ENCODE peak calls at places on chromosome 3, in eight cellular contexts. F is progenitor cell of endocrine pancreas; Q is stromal cell of bone marrow; M is activated CD4-positive, alpha-beta T cell treated with anti-CD3 and anti-CD28 coated beads for 48 hours; C is OCI-LY7; U is breast epithelium; S is keratinocyte; W is HS-27A. K is an unnamed sample.

GRCh38 chr3:24401090-24401810 is 93.4 kb downstream of the THRB start:
- DNase-seq in U (no peak), W (no peak), Q (peak), F (no peak), S (no peak), C (no peak), M (no peak), K (no peak)

GRCh38 chr3:123652346-123652984 is 67.6 kb upstream of the HACD2 start:
- DNase-seq in W (no peak), C (peak), M (peak), Q (peak), F (peak), U (peak), S (peak), K (peak)

GRCh38 chr3:24551626-24552025 is 57.0 kb upstream of the THRB start:
- DNase-seq in S (no peak), U (no peak), W (no peak), F (no peak), M (no peak), Q (no peak), C (no peak), K (no peak)

GRCh38 chr3:127033786-127034185 is 50.9 kb downstream of the PLXNA1 start:
- DNase-seq in U (no peak), S (no peak), C (no peak), W (no peak), F (no peak), Q (no peak), M (no peak), K (no peak)

GRCh38 chr3:102083469-102083868 is 234.2 kb downstream of the NFKBIZ start:
- DNase-seq in S (no peak), U (no peak), W (no peak), C (no peak), Q (no peak), F (no peak), M (no peak), K (no peak)

GRCh38 chr3:78867409-78868372 is 900.1 kb downstream of the ROBO1 start:
- DNase-seq in M (no peak), W (no peak), S (no peak), Q (no peak), C (no peak), F (no peak), U (no peak), K (no peak)

GRCh38 chr3:113167929-113168771 is 43.2 kb upstream of the BOC start:
- DNase-seq in M (no peak), W (no peak), S (no peak), U (no peak), F (no peak), C (no peak), Q (no peak), K (no peak)

GRCh38 chr3:38084969-38085942 is 46.2 kb downstream of the DLEC1 start:
- DNase-seq in S (no peak), W (no peak), M (peak), C (no peak), Q (no peak), U (no peak), F (no peak), K (no peak)

GRCh38 chr3:183490653-183491052 is 62.2 kb upstream of the MCF2L2 start:
- DNase-seq in Q (no peak), F (no peak), C (no peak), U (no peak), M (no peak), S (no peak), W (no peak), K (no peak)

GRCh38 chr3:12027199-12027598 is 23.0 kb downstream of the SYN2 start:
- DNase-seq in F (no peak), U (no peak), S (no peak), C (no peak), Q (no peak), W (no peak), M (no peak), K (no peak)

GRCh38 chr3:155404486-155404885 is 111.0 kb upstream of the STRIT1 start:
- DNase-seq in M (no peak), S (no peak), F (no peak), W (no peak), Q (no peak), C (no peak), U (no peak), K (no peak)

GRCh38 chr3:132211896-132212295 is 105.3 kb upstream of the ACP3 start:
- DNase-seq in W (no peak), F (no peak), S (no peak), Q (no peak), U (no peak), C (no peak), M (no peak), K (no peak)

GRCh38 chr3:195900426-195901355 is 7.7 kb downstream of the TNK2 start:
- DNase-seq in U (no peak), C (peak), W (no peak), F (no peak), M (peak), S (no peak), Q (peak), K (no peak)

GRCh38 chr3:160564949-160565441 is 376 bp downstream of the KPNA4 start:
- DNase-seq in W (peak), M (peak), Q (peak), S (no peak), C (peak), F (peak), U (peak), K (no peak)

GRCh38 chr3:139518926-139519842 is 20.4 kb downstream of the RBP1 start:
- DNase-seq in M (no peak), W (no peak), F (no peak), S (no peak), U (no peak), C (no peak), Q (no peak), K (no peak)

GRCh38 chr3:78507196-78507984 is 1260.4 kb downstream of the ROBO1 start:
- DNase-seq in M (no peak), S (peak), U (no peak), W (no peak), F (no peak), Q (no peak), C (no peak), K (no peak)

GRCh38 chr3:135503429-135504083 is 462.0 kb upstream of the PPP2R3A start:
- DNase-seq in C (peak), F (peak), Q (peak), U (peak), S (peak), M (peak), W (no peak), K (peak)

GRCh38 chr3:128367726-128368125 is 99.0 kb downstream of the DNAJB8 start:
- DNase-seq in U (no peak), Q (no peak), F (no peak), W (no peak), S (no peak), M (no peak), C (no peak), K (no peak)

GRCh38 chr3:11389570-11390268 is 117.5 kb downstream of the ATG7 start:
- DNase-seq in U (no peak), M (no peak), C (no peak), F (no peak), S (no peak), W (no peak), Q (no peak), K (no peak)

GRCh38 chr3:65751123-65751700 is 287.5 kb downstream of the MAGI1 start:
- DNase-seq in C (peak), M (peak), W (no peak), Q (no peak), S (no peak), U (no peak), F (peak), K (peak)

GRCh38 chr3:189270248-189270832 is 98.6 kb downstream of the TPRG1 start:
- DNase-seq in C (peak), S (peak), Q (peak), U (peak), F (peak), W (peak), M (peak), K (no peak)

GRCh38 chr3:29195055-29195454 is 85.8 kb upstream of the RBMS3 start:
- DNase-seq in C (no peak), S (peak), W (no peak), F (no peak), Q (no peak), U (no peak), M (no peak), K (no peak)

GRCh38 chr3:164486150-164486549 is 592.1 kb downstream of the SI start:
- DNase-seq in S (no peak), W (no peak), U (no peak), Q (peak), F (no peak), M (no peak), C (no peak), K (no peak)

GRCh38 chr3:138331143-138331894 is 1.7 kb upstream of the NME9 start:
- DNase-seq in U (no peak), Q (peak), S (no peak), M (no peak), C (peak), W (no peak), F (no peak), K (no peak)

GRCh38 chr3:156816794-156817741 is 9.1 kb upstream of the LEKR1 start:
- DNase-seq in Q (no peak), U (peak), S (no peak), C (peak), M (peak), F (peak), W (no peak), K (no peak)